ENCODE peak calls at places on chromosome 3, in eight cellular contexts. W, T, S, P, B, U, J and A are unnamed samples.

GRCh38 chr3:124229407-124229806 is 237.5 kb upstream of the ROPN1 start:
- DNase-seq in J (peak), P (no peak), B (no peak), U (no peak), T (no peak), S (no peak), W (no peak), A (no peak)

GRCh38 chr3:99871231-99871898 is 53.7 kb downstream of the CMSS1 start:
- DNase-seq in T (no peak), B (no peak), P (no peak), J (peak), W (no peak), U (no peak), S (no peak), A (no peak)

GRCh38 chr3:64501298-64501906 is 186.4 kb downstream of the ADAMTS9 start:
- DNase-seq in T (no peak), S (peak), U (no peak), P (no peak), J (no peak), W (no peak), B (no peak), A (peak)

GRCh38 chr3:85960793-85961192 is 1002.0 kb downstream of the CADM2 start:
- DNase-seq in P (no peak), W (no peak), B (no peak), T (no peak), U (no peak), J (no peak), S (no peak), A (no peak)

GRCh38 chr3:64765951-64766350 is 78.2 kb upstream of the ADAMTS9 start:
- DNase-seq in P (no peak), S (peak), U (no peak), W (no peak), T (no peak), B (no peak), J (no peak), A (no peak)

GRCh38 chr3:24271228-24271627 is 223.4 kb downstream of the THRB start:
- DNase-seq in P (no peak), B (no peak), J (no peak), S (no peak), W (no peak), T (no peak), U (no peak), A (no peak)

GRCh38 chr3:27723803-27724458 is 1.8 kb upstream of the EOMES start:
- DNase-seq in J (peak), T (no peak), B (no peak), P (no peak), S (no peak), W (no peak), U (no peak), A (no peak)

GRCh38 chr3:147962408-147963164 is 553.4 kb downstream of the ZIC1 start:
- DNase-seq in W (no peak), P (no peak), J (no peak), S (no peak), T (no peak), B (no peak), U (no peak), A (no peak)

GRCh38 chr3:184941408-184941807 is 129.4 kb downstream of the VPS8 start:
- DNase-seq in U (no peak), S (no peak), W (no peak), J (no peak), T (no peak), B (no peak), P (no peak), A (no peak)

GRCh38 chr3:12371525-12372140 is 82.8 kb downstream of the PPARG start:
- DNase-seq in W (no peak), J (no peak), P (peak), B (no peak), T (no peak), U (no peak), S (peak), A (no peak)

GRCh38 chr3:88057650-88058321 is 1.0 kb downstream of the CGGBP1 start:
- DNase-seq in S (peak), P (peak), J (peak), U (no peak), T (no peak), W (no peak), B (no peak), A (peak)